ENCODE peak calls at places on chromosomes 1 and 21, in seven cellular contexts. V is fibroblast of the aortic adventitia, K is mammary epithelial cell, S is heart right ventricle, Z is Peyer's patch, G is bronchial epithelial cell, P is uterus. C is an unnamed sample.

GRCh38 chr1:166133276-166133841 is 33.4 kb downstream of the FAM78B start:
- DNase-seq in V (peak), P (no peak), S (no peak), G (peak), K (peak), Z (no peak), C (no peak)

GRCh38 chr1:186925881-186926676 is 97.3 kb downstream of the PLA2G4A start:
- DNase-seq in P (no peak), Z (no peak), V (peak), K (no peak), S (no peak), G (no peak), C (peak)

GRCh38 chr1:226654046-226654445 is 85.0 kb downstream of the ITPKB start:
- DNase-seq in V (peak), G (no peak), S (no peak), P (no peak), Z (no peak), K (no peak), C (peak)

GRCh38 chr1:180854456-180854855 is 58.2 kb upstream of the KIAA1614 start:
- DNase-seq in G (no peak), V (peak), P (no peak), S (no peak), Z (no peak), K (peak), C (no peak)

GRCh38 chr1:185632659-185633428 is 101.3 kb upstream of the HMCN1 start:
- DNase-seq in V (peak), Z (no peak), S (no peak), G (peak), P (no peak), K (peak), C (peak)

GRCh38 chr1:181626252-181626938 is 143.1 kb downstream of the CACNA1E start:
- DNase-seq in G (no peak), S (no peak), Z (no peak), P (no peak), K (no peak), V (no peak), C (no peak)

GRCh38 chr1:37486680-37487618 is 12.6 kb downstream of the ZC3H12A start:
- DNase-seq in Z (peak), P (peak), G (peak), S (peak), V (peak), K (peak), C (peak)

GRCh38 chr21:45386728-45387371 is 18.1 kb upstream of the COL18A1 start:
- DNase-seq in Z (no peak), G (peak), V (peak), P (peak), S (peak), K (peak), C (peak)

GRCh38 chr1:178941261-178941689 is 70.4 kb upstream of the ANGPTL1 start:
- DNase-seq in P (peak), V (no peak), S (no peak), K (no peak), G (no peak), Z (no peak), C (no peak)

GRCh38 chr21:16082038-16082816 is 352.4 kb downstream of the USP25 start:
- DNase-seq in G (peak), S (no peak), V (peak), P (no peak), Z (no peak), K (no peak), C (peak)

GRCh38 chr1:212192261-212192998 is 92.8 kb upstream of the PPP2R5A start:
- DNase-seq in P (no peak), Z (no peak), G (peak), S (no peak), K (no peak), V (no peak), C (no peak)

GRCh38 chr1:214319930-214320329 is 39.0 kb downstream of the SMYD2 start:
- DNase-seq in S (no peak), K (no peak), V (no peak), Z (no peak), P (no peak), G (no peak), C (no peak)
- TF ChIP-seq CTCF in S (no peak), K (no peak), V (peak), Z (peak), P (no peak), G (no peak), C (peak)

GRCh38 chr1:160112370-160112769 is 3.2 kb upstream of the ATP1A2 start:
- DNase-seq in Z (no peak), V (no peak), K (no peak), S (peak), P (no peak), G (no peak), C (no peak)

GRCh38 chr1:160114085-160114484 is 1.5 kb upstream of the ATP1A2 start:
- DNase-seq in V (no peak), P (no peak), Z (no peak), G (no peak), K (no peak), S (peak), C (no peak)

GRCh38 chr1:160115545-160116276 is at the start of gene ATP1A2:
- DNase-seq in S (peak), G (no peak), Z (no peak), V (no peak), K (no peak), P (no peak), C (no peak)

GRCh38 chr1:160116277-160117147 is 953 bp downstream of the ATP1A2 start:
- DNase-seq in S (peak), Z (no peak), P (no peak), K (peak), G (peak), V (peak), C (peak)

GRCh38 chr1:160113407-160113806 is 2.2 kb upstream of the ATP1A2 start:
- DNase-seq in G (no peak), K (no peak), Z (no peak), S (no peak), V (no peak), P (no peak), C (no peak)
- TF ChIP-seq CTCF in G (no peak), K (no peak), Z (no peak), S (no peak), V (no peak), P (no peak), C (no peak)

GRCh38 chr1:109201123-109201703 is 12.5 kb upstream of the SARS1 start:
- DNase-seq in V (peak), P (no peak), S (no peak), G (peak), Z (no peak), K (peak), C (peak)
- TF ChIP-seq CTCF in V (peak), P (no peak), S (peak), G (peak), Z (peak), K (peak), C (peak)

GRCh38 chr1:73671530-73671929 is 526.4 kb downstream of the LRRIQ3 start:
- DNase-seq in V (no peak), S (no peak), K (no peak), G (no peak), Z (no peak), P (no peak), C (no peak)

GRCh38 chr1:73673980-73674379 is 524.0 kb downstream of the LRRIQ3 start:
- DNase-seq in V (no peak), G (peak), K (peak), S (no peak), P (no peak), Z (no peak), C (no peak)

DNA sequence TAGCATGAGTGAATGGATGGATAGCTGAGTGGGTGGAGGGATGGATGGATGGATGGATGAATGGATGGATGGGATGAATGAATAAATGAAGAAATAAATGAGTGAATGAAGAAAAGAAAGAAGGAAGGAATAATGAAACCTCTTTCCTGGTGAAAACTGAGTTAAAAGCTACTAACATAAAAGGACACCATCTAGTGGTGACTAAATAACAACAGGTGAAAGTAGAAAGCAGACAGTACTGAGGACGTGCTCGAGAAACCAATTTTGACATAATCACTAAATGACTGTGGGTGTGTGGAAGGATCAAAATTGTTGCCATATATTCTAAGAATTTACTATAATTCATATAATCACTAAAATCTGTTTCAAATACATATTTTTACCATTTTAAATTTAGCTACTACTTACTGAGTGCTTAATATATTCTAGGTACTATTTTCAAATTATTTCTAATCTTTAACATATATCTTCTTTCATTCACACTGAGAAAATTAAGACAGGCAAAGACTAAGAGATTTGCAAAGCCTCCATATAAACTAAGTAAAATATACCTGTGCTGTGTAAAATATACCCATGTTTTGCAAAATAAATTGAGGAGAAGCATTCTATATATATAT is 522.9 kb downstream of the LRRIQ3 start:
- DNase-seq in V (peak), Z (no peak), K (peak), P (no peak), G (peak), S (no peak), C (no peak)
- TF ChIP-seq CTCF in V (peak), Z (peak), K (peak), P (peak), G (peak), S (peak), C (peak)

GRCh38 chr1:16236091-16236494 is 890 bp downstream of the CPLANE2 start:
- DNase-seq in K (peak), Z (peak), S (no peak), V (no peak), G (peak), P (no peak), C (peak)
- TF ChIP-seq CTCF in K (peak), Z (peak), S (peak), V (peak), G (peak), P (peak), C (peak)

GRCh38 chr1:160779662-160780397 is 16.1 kb upstream of the LY9 start:
- DNase-seq in V (no peak), K (no peak), Z (no peak), G (no peak), P (no peak), S (no peak), C (no peak)
- TF ChIP-seq CTCF in V (peak), K (peak), Z (peak), G (peak), P (no peak), S (peak), C (peak)

GRCh38 chr1:24111264-24111997 is 504 bp downstream of the MYOM3 start:
- DNase-seq in P (peak), Z (no peak), S (peak), V (peak), K (peak), G (peak), C (no peak)

GRCh38 chr1:24111998-24112380 is at the start of gene MYOM3:
- DNase-seq in V (no peak), P (no peak), S (peak), Z (no peak), K (no peak), G (no peak), C (no peak)

GRCh38 chr1:24114753-24115152 is 2.8 kb upstream of the MYOM3 start:
- DNase-seq in Z (no peak), G (no peak), V (no peak), S (no peak), P (no peak), K (no peak), C (no peak)

GRCh38 chr1:24110642-24111263 is 1.2 kb downstream of the MYOM3 start:
- DNase-seq in V (no peak), G (no peak), K (no peak), S (peak), P (no peak), Z (no peak), C (no peak)

GRCh38 chr1:24112381-24113169 is 640 bp upstream of the MYOM3 start:
- DNase-seq in P (peak), Z (peak), G (peak), S (peak), V (peak), K (peak), C (peak)
- TF ChIP-seq CTCF in P (peak), Z (peak), G (peak), S (peak), V (peak), K (peak), C (peak)

GRCh38 chr21:29496337-29496736 is 197.6 kb downstream of the BACH1 start:
- DNase-seq in G (no peak), P (no peak), V (no peak), S (no peak), Z (no peak), K (no peak), C (no peak)

GRCh38 chr21:29501451-29501850 is 202.7 kb downstream of the BACH1 start:
- DNase-seq in Z (no peak), V (peak), K (no peak), G (no peak), S (no peak), P (no peak), C (peak)

GRCh38 chr21:29504751-29505321 is 206.1 kb downstream of the BACH1 start:
- DNase-seq in V (peak), G (peak), K (peak), S (no peak), P (no peak), Z (no peak), C (peak)

GRCh38 chr21:29499229-29499628 is 200.5 kb downstream of the BACH1 start:
- DNase-seq in G (no peak), V (no peak), K (no peak), S (no peak), Z (no peak), P (no peak), C (no peak)

DNA sequence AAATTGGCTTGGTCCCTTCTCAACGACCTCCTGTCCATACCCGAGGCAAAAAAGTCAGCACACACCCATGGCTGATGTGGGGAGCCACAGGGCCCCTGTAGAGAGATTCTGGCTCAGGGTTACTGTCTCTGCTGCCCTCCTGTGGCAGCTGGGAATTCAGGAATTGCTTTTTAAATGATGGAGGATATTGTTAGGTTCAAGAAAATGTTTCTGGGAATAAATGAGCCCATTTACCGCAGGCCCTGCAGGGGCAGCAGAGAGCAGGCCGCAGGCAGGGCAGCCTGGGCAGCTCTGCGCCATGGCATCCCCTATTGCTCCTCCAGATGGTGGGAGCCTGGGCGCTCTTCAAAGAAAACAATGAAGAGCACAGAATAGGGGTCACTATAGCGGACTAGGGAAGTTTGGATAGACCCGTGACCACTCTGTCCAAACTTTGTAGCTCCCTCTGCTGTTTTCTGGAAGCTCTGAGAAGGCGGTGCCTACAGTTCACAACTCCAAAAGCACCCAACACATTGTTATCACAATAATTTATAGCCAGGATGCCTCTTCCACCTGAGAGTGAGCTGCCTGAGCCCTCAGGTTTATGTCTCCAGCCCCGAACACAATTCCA is 201.1 kb downstream of the BACH1 start:
- DNase-seq in P (no peak), K (peak), G (peak), Z (no peak), S (no peak), V (no peak), C (no peak)
- TF ChIP-seq CTCF in P (no peak), K (peak), G (peak), Z (peak), S (peak), V (peak), C (peak)

DNA sequence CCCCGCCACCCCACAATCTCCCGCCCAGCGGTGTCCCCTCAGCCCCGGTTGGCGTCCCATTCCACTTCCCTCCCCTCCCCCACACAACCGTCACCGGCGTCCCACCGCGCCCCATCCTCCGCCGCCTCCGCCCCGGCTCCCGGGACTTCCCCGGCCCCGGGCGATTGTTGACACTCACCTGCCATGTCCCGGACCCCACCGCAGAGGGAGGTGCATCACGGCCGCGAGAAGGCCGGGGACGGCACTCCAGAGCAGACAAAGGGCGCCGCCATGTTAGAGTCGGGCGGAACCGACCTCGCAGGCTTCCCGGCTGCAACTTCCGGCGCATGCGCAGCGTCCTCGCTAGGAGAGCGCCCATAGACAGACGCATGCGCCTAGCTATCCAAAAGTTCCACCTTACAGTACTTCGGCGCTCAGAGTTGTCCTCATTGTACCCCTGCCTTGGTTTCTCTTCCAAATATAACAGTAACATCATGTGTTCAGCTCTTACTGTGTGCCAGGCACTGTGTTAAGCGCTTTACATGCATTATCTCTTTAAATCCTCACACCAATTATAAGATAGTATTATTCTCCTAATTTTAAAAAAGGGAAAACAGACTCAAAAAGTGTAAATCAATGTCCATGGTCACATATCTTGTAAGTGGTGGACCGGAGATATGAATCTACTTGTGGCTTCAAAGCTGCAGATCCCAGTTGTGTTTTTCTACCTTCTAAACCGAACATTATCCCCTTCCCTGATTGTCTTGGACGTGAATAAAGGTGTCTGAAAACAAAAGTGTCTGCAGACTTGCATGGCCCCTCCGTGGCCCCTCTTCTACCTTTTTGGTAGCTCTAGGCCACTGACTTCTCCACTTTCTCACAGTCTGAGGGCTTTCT is at the start of gene ZBTB17:
- DNase-seq in K (peak), S (peak), P (peak), G (peak), V (peak), Z (peak), C (peak)
- TF ChIP-seq CTCF in K (no peak), S (no peak), P (peak), G (no peak), V (no peak), Z (no peak), C (peak)